ENCODE peak calls at places on chromosomes 11 and 22, in nine cellular contexts. C is IMR-90; E is kidney; O is ecto neural progenitor cell; Y is HTR-8/SVneo; F is naive thymus-derived CD8-positive, alpha-beta T cell; I is progenitor cell of endocrine pancreas; M is NCI-H2081; U is midbrain. V is an unnamed sample.

GRCh38 chr11:416757-417621 is 2.2 kb upstream of the SIGIRR start:
- DNase-seq in C (no peak), E (peak; percentile 89), O (no peak), Y (no peak), F (peak; percentile 39), I (peak; percentile 68), M (peak; percentile 58), U (no peak), V (no peak)

GRCh38 chr11:115984228-115984627 is 480.0 kb upstream of the CADM1 start:
- DNase-seq in C (no peak), E (no peak), O (peak; percentile 17), Y (no peak), F (no peak), I (no peak), M (no peak), U (no peak), V (no peak)

GRCh38 chr11:73426184-73426845 is 50.1 kb downstream of the RELT start:
- DNase-seq in C (peak; percentile 53), E (no peak), O (no peak), Y (no peak), F (no peak), I (no peak), M (no peak), U (peak; percentile 18), V (no peak)

GRCh38 chr22:40285508-40285907 is 60.8 kb upstream of the ADSL start:
- DNase-seq in C (no peak), E (no peak), O (no peak), Y (no peak), F (no peak), I (no peak), M (no peak), U (no peak), V (no peak)

GRCh38 chr11:117807482-117808272 is 10.7 kb upstream of the DSCAML1 start:
- DNase-seq in C (peak; percentile 51), E (peak; percentile 90), O (peak; percentile 75), Y (peak; percentile 63), F (peak; percentile 75), I (peak; percentile 64), M (peak; percentile 58), U (peak; percentile 74), V (peak; percentile 83)

GRCh38 chr11:128207861-128208321 is 379.5 kb downstream of the ETS1 start:
- DNase-seq in C (peak; percentile 91), E (no peak), O (no peak), Y (peak; percentile 30), F (no peak), I (no peak), M (no peak), U (no peak), V (no peak)

GRCh38 chr11:116114198-116114651 is 610.0 kb upstream of the CADM1 start:
- DNase-seq in C (no peak), E (no peak), O (peak; percentile 32), Y (no peak), F (no peak), I (no peak), M (no peak), U (no peak), V (peak; percentile 72)

GRCh38 chr22:23498811-23499798 is 81.0 kb downstream of the IGLL1 start:
- DNase-seq in C (no peak), E (peak; percentile 63), O (no peak), Y (no peak), F (no peak), I (no peak), M (no peak), U (no peak), V (no peak)

GRCh38 chr11:126646701-126647209 is 291.3 kb downstream of the ST3GAL4 start:
- DNase-seq in C (peak; percentile 44), E (no peak), O (no peak), Y (no peak), F (no peak), I (no peak), M (no peak), U (no peak), V (no peak)

GRCh38 chr11:5605849-5606248 is 9.4 kb downstream of the TRIM6 start:
- DNase-seq in C (peak; percentile 92), E (no peak), O (no peak), Y (no peak), F (no peak), I (no peak), M (no peak), U (no peak), V (no peak)

V was measured in Ammon's horn.